ENCODE peak calls at places on chromosome 7, in seven cellular contexts. Q is effector memory CD8-positive, alpha-beta T cell; S is aorta; Y is endothelial cell; H is T-helper 2 cell; P is kidney; E is WTC11. J is an unnamed sample.
A peak's percentile ranks its signal among the peaks of the same experiment; 100 is the strongest.

GRCh38 chr7:156558198-156558597 is 82.4 kb upstream of the RNF32 start:
- DNase-seq in Q (no peak), S (no peak), Y (no peak), H (no peak), P (no peak), E (no peak), J (no peak)

GRCh38 chr7:108424013-108424412 is 32.2 kb downstream of the NRCAM start:
- DNase-seq in Q (no peak), S (no peak), Y (no peak), H (no peak), P (no peak), E (no peak), J (no peak)

GRCh38 chr7:36526720-36527548 is 137.3 kb downstream of the ANLN start:
- DNase-seq in Q (no peak), S (no peak), Y (no peak), H (no peak), P (no peak), E (no peak), J (no peak)

GRCh38 chr7:155980841-155981240 is 168.6 kb upstream of the SHH start:
- DNase-seq in Q (no peak), S (peak; percentile 67), Y (no peak), H (no peak), P (no peak), E (no peak), J (no peak)

GRCh38 chr7:71886066-71886465 is 526.1 kb downstream of the CALN1 start:
- DNase-seq in Q (no peak), S (no peak), Y (no peak), H (no peak), P (no peak), E (no peak), J (no peak)

GRCh38 chr7:55306331-55306730 is 58.8 kb upstream of the LANCL2 start:
- DNase-seq in Q (no peak), S (no peak), Y (no peak), H (no peak), P (no peak), E (no peak), J (no peak)

GRCh38 chr7:156475179-156475578 is 165.4 kb upstream of the RNF32 start:
- DNase-seq in Q (no peak), S (no peak), Y (no peak), H (no peak), P (no peak), E (no peak), J (no peak)

GRCh38 chr7:141617280-141617679 is 66.1 kb downstream of the AGK start:
- DNase-seq in Q (no peak), S (no peak), Y (no peak), H (no peak), P (no peak), E (no peak), J (no peak)

GRCh38 chr7:65287023-65287422 is 86.6 kb upstream of the ZNF92 start:
- DNase-seq in Q (no peak), S (no peak), Y (no peak), H (no peak), P (no peak), E (no peak), J (no peak)

GRCh38 chr7:124032369-124033092 is at the start of gene TMEM229A:
- DNase-seq in Q (no peak), S (peak; percentile 76), Y (peak; percentile 68), H (no peak), P (peak; percentile 76), E (peak; percentile 68), J (no peak)

GRCh38 chr7:47572939-47573757 is 8.8 kb downstream of the TNS3 start:
- DNase-seq in Q (no peak), S (no peak), Y (no peak), H (no peak), P (no peak), E (peak; percentile 35), J (no peak)

GRCh38 chr7:1520574-1521234 is 9.8 kb upstream of the MAFK start:
- DNase-seq in Q (no peak), S (no peak), Y (no peak), H (no peak), P (no peak), E (no peak), J (no peak)

GRCh38 chr7:44471850-44472249 is 18.6 kb downstream of the NUDCD3 start:
- DNase-seq in Q (no peak), S (no peak), Y (no peak), H (no peak), P (no peak), E (no peak), J (no peak)

GRCh38 chr7:7719235-7719634 is 828 bp upstream of the RPA3 start:
- DNase-seq in Q (no peak), S (no peak), Y (no peak), H (no peak), P (no peak), E (no peak), J (no peak)

GRCh38 chr7:150982348-150982747 is 4.2 kb upstream of the KCNH2 start:
- DNase-seq in Q (no peak), S (no peak), Y (no peak), H (no peak), P (no peak), E (no peak), J (no peak)

GRCh38 chr7:77940647-77941046 is 142.1 kb downstream of the PHTF2 start:
- DNase-seq in Q (no peak), S (no peak), Y (peak; percentile 18), H (no peak), P (no peak), E (no peak), J (no peak)

GRCh38 chr7:114487174-114487573 is 72.6 kb downstream of the FOXP2 start:
- DNase-seq in Q (no peak), S (no peak), Y (no peak), H (no peak), P (no peak), E (no peak), J (no peak)

GRCh38 chr7:35513828-35514227 is 181.1 kb downstream of the HERPUD2 start:
- DNase-seq in Q (no peak), S (no peak), Y (no peak), H (no peak), P (no peak), E (no peak), J (no peak)

GRCh38 chr7:32660936-32661335 is 165.6 kb downstream of the AVL9 start:
- DNase-seq in Q (no peak), S (no peak), Y (no peak), H (no peak), P (no peak), E (no peak), J (no peak)

GRCh38 chr7:135270577-135271254 is 37.1 kb downstream of the STRA8 start:
- DNase-seq in Q (no peak), S (no peak), Y (no peak), H (no peak), P (no peak), E (no peak), J (no peak)

GRCh38 chr7:474605-475424 is 44.8 kb downstream of the PDGFA start:
- DNase-seq in Q (no peak), S (no peak), Y (no peak), H (no peak), P (peak; percentile 54), E (peak; percentile 6), J (no peak)

GRCh38 chr7:39260279-39260844 is 282.7 kb downstream of the POU6F2 start:
- DNase-seq in Q (no peak), S (no peak), Y (no peak), H (no peak), P (no peak), E (no peak), J (no peak)

GRCh38 chr7:805261-805660 is 27.0 kb upstream of the SUN1 start:
- DNase-seq in Q (no peak), S (no peak), Y (no peak), H (no peak), P (peak; percentile 90), E (no peak), J (no peak)